ENCODE peak calls at places on chromosomes 13 and 19, in six cellular contexts. X is CD4-positive, alpha-beta T cell; R is ascending aorta; F is tibial nerve; I is ovary; T is neural crest cell. W is an unnamed sample.

GRCh38 chr13:113411216-113412023 is 41.9 kb downstream of the ADPRHL1 start:
- DNase-seq in F (no peak), R (no peak), I (no peak), X (no peak), T (no peak), W (no peak)

GRCh38 chr13:86760620-86761019 is 910.6 kb upstream of the SLITRK5 start:
- DNase-seq in F (no peak), R (no peak), I (no peak), X (no peak), T (no peak), W (no peak)

GRCh38 chr19:19110410-19111137 is 27.7 kb downstream of the TMEM161A start:
- DNase-seq in T (peak; percentile 52), X (no peak), R (no peak), F (no peak), I (peak; percentile 47), W (peak; percentile 69)

GRCh38 chr13:42754801-42755513 is 26.4 kb upstream of the FAM216B start:
- DNase-seq in T (no peak), R (no peak), F (no peak), I (no peak), X (no peak), W (no peak)

GRCh38 chr13:49527123-49527522 is 31.4 kb downstream of the PHF11 start:
- DNase-seq in F (no peak), X (no peak), T (no peak), I (no peak), R (no peak), W (no peak)

GRCh38 chr19:23823952-23824389 is 65.3 kb upstream of the ZNF681 start:
- DNase-seq in T (no peak), X (no peak), I (no peak), R (no peak), F (no peak), W (peak; percentile 47)

GRCh38 chr19:19657397-19657783 is 6.1 kb downstream of the ATP13A1 start:
- DNase-seq in X (no peak), T (no peak), F (no peak), I (no peak), R (no peak), W (no peak)

GRCh38 chr13:44107357-44108121 is 227.8 kb downstream of the LACC1 start:
- DNase-seq in R (no peak), T (no peak), F (no peak), I (no peak), X (no peak), W (no peak)

GRCh38 chr19:8456064-8456463 is 11.3 kb downstream of the HNRNPM start:
- DNase-seq in T (no peak), F (no peak), R (no peak), I (no peak), X (no peak), W (peak; percentile 64)

GRCh38 chr19:20661150-20661819 is at the start of gene ZNF626:
- DNase-seq in T (peak; percentile 86), R (peak; percentile 93), F (peak; percentile 99), X (peak; percentile 81), I (peak; percentile 99), W (peak; percentile 97)

GRCh38 chr19:47230122-47230920 is 678 bp downstream of the BBC3 start:
- DNase-seq in F (peak; percentile 57), T (peak; percentile 67), R (no peak), X (peak; percentile 75), I (peak; percentile 81), W (peak; percentile 73)

GRCh38 chr13:38898481-38898880 is 92.2 kb downstream of the STOML3 start:
- DNase-seq in F (no peak), R (no peak), I (no peak), T (no peak), X (no peak), W (no peak)

GRCh38 chr19:11390933-11391680 is 7.0 kb upstream of the EPOR start:
- DNase-seq in R (no peak), I (no peak), F (no peak), T (no peak), X (no peak), W (no peak)

GRCh38 chr13:93577105-93577504 is 350.5 kb downstream of the GPC6 start:
- DNase-seq in F (no peak), I (no peak), X (no peak), R (no peak), T (no peak), W (no peak)

GRCh38 chr13:59975807-59976445 is 187.8 kb downstream of the DIAPH3 start:
- DNase-seq in I (no peak), R (no peak), T (no peak), X (no peak), F (no peak), W (no peak)

DNA sequence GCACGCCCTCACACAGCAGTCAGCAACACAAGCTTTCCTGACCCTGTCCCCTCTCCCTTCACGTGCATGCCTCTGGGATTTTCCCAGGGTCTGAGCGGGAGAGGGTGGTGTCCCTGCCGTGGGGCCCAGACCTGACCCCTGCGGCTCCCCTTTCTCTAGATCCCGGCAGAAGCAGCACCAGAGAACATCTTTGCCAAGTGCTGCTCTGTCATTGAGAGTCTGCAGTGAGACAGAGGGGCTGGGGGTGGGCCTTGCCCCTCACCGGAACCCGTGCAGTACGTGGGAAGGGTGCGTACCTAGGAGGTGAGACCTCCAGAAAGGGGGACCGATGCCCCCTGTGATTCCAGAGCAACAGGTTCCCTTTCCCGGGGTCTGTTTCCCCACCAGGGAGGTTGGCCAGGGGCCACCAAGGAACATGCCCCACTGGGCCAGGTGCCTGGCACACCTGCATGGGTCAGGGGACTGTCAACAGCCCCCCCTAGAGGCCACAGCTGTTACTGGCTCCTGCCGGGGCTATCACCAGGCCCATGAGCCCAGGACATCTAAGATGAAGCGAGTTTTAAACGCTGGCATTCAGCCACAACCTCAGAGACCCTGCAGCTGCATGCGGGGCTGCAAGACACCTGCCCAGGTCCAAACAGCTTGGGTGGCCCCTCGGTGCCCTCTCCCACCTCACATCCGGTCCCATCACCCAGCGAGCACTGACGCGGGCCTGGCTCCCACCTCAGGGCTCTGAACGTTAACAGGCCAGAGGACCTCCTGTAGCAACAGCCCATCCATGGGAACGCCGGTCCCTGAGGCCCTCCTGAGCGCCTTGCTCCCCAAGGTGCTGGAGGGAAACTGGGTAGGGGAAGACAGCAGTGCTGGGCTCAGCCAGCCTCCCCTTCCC is 12.3 kb downstream of the KHSRP start:
- DNase-seq in I (peak; percentile 60), F (no peak), T (no peak), R (no peak), X (peak; percentile 49), W (peak; percentile 90)
- TF ChIP-seq CTCF in I (no peak), F (peak; percentile 51), T (peak; percentile 64), R (peak; percentile 34), X (peak; percentile 61), W (peak; percentile 95)

DNA sequence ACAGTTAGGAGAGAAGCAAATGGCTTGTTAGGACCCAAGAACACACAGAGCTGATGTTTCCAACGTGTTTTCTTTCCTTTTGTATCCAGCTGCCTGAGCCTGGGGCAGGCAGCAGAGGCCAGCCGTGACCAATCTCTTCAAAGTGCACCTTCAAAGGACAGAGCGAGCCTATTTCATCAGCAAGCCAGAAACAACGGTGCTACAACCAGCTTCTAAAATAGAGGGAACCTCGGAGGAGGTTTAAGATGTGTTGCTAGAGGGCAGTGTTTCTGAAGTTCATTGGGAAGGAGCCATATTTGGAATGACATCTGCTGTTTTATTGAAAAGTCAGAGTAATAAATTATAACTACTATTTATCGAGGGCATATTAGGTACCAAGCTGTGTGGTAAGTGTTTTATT is 56.2 kb upstream of the RFC3 start:
- DNase-seq in R (no peak), T (peak; percentile 36), I (no peak), X (no peak), F (no peak), W (peak; percentile 30)
- TF ChIP-seq CTCF in R (no peak), T (peak; percentile 21), I (no peak), X (no peak), F (no peak), W (peak; percentile 33)

DNA sequence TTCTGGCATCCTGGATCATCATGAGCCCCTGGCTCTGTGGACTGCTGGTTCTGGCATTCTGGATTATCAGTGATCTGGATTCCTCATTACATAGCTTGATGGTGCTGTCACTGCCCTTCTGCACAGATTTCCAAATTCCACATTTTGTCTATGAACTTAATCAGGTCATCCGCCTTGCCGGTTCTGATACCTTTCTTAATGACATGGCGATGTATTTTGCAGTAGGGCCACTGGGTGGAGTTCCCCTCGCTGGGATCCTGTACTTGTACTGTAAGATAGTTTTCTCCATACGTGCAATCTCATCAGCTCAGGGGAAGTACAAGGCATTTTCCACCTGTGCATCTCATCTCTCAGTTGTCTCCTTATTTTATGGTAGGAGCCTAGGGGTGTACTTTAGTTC is 24.4 kb upstream of the OR7C2 start:
- DNase-seq in R (no peak), X (no peak), F (no peak), T (no peak), I (no peak), W (no peak)
- TF ChIP-seq CTCF in R (no peak), X (no peak), F (no peak), T (no peak), I (no peak), W (no peak)

DNA sequence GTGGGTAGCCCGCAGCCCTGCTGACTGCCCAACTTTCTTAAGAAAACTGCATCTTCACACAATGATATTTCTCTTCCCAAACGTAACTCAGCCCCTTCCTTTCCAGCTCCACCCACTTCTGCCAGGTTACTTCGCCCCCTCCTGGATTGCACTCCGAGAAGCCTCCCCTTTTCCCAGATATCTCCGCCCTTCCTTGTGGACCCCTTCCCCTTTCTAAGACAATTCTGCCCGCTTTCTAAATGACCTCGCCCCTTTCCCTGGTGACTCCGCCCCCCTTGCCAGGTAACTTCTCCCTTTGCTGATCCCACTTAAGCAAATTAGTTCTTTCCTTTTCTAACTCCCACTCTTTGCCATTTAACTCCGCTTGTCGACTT is 2.6 kb downstream of the VSIG10L start:
- DNase-seq in X (no peak), T (no peak), R (no peak), F (no peak), I (no peak), W (peak; percentile 87)
- TF ChIP-seq CTCF in X (no peak), T (no peak), R (no peak), F (no peak), I (no peak), W (no peak)

GRCh38 chr13:67156718-67157049 is 73.5 kb downstream of the PCDH9 start:
- DNase-seq in F (no peak), X (no peak), I (no peak), T (no peak), R (no peak), W (peak; percentile 31)
- TF ChIP-seq CTCF in F (no peak), X (no peak), I (no peak), T (no peak), R (no peak), W (peak; percentile 18)

GRCh38 chr19:57615346-57615745 is 1.3 kb downstream of the ZNF134 start:
- DNase-seq in F (no peak), T (no peak), I (no peak), R (no peak), X (no peak), W (no peak)

GRCh38 chr19:57611113-57611512 is 2.9 kb upstream of the ZNF134 start:
- DNase-seq in T (no peak), I (no peak), R (no peak), X (no peak), F (no peak), W (no peak)

GRCh38 chr19:57613941-57614743 is at the start of gene ZNF134:
- DNase-seq in I (peak; percentile 91), F (peak; percentile 70), X (peak; percentile 90), T (peak; percentile 87), R (peak; percentile 53), W (peak; percentile 94)
- TF ChIP-seq CTCF in I (no peak), F (no peak), X (peak; percentile 25), T (no peak), R (peak; percentile 28), W (no peak)